ENCODE peak calls at places on chromosomes 1 and 21, in four cellular contexts. K, D, U and A are unnamed samples.

GRCh38 chr1:159889821-159890252 is 10.1 kb downstream of the CFAP45 start:
- DNase-seq in K (no peak), D (peak), U (no peak), A (no peak)

GRCh38 chr1:223228201-223228600 is 85.2 kb upstream of the TLR5 start:
- DNase-seq in K (no peak), D (no peak), U (no peak), A (no peak)

GRCh38 chr21:30988706-30989105 is 49.6 kb downstream of the KRTAP19-8 start:
- DNase-seq in K (no peak), D (no peak), U (no peak), A (no peak)

GRCh38 chr1:154386643-154387352 is 18.3 kb upstream of the IL6R start:
- DNase-seq in K (peak), D (no peak), U (no peak), A (no peak)

GRCh38 chr1:24289937-24290595 is 29.1 kb upstream of the GRHL3 start:
- DNase-seq in K (no peak), D (peak), U (peak), A (peak)

GRCh38 chr1:28508435-28508754 is 2.6 kb downstream of the RCC1 start:
- DNase-seq in K (no peak), D (no peak), U (no peak), A (no peak)

GRCh38 chr1:116569776-116570357 is 959 bp downstream of the CD58 start:
- DNase-seq in K (peak), D (no peak), U (no peak), A (peak)

GRCh38 chr21:46189959-46190490 is 5.8 kb upstream of the SPATC1L start:
- DNase-seq in K (no peak), D (no peak), U (no peak), A (no peak)

GRCh38 chr1:239899747-239900146 is 191.9 kb upstream of the FMN2 start:
- DNase-seq in K (no peak), D (no peak), U (no peak), A (peak)

GRCh38 chr1:171963762-171964161 is 122.5 kb downstream of the DNM3 start:
- DNase-seq in K (no peak), D (no peak), U (no peak), A (no peak)